ENCODE peak calls at places on chromosomes 3 and 15, in eight cellular contexts. One of them, this sample, is unnamed.

GRCh38 chr3:4999626-5000184 is 20.5 kb downstream of the BHLHE40 start:
- DNase-seq in sigmoid colon: peak; percentile 61
- DNase-seq in HCT116: no peak
- DNase-seq in stomach: no peak
- DNase-seq in vagina: no peak
- DNase-seq in HepG2: no peak
- DNase-seq in transverse colon: no peak
- DNase-seq in SK-N-SH: peak; percentile 40
- DNase-seq in this sample: peak; percentile 37

GRCh38 chr3:112090899-112091586 is 4.9 kb downstream of the C3orf52 start:
- DNase-seq in sigmoid colon: no peak
- DNase-seq in HCT116: no peak
- DNase-seq in stomach: peak; percentile 44
- DNase-seq in vagina: no peak
- DNase-seq in HepG2: no peak
- DNase-seq in transverse colon: peak; percentile 44
- DNase-seq in SK-N-SH: no peak
- DNase-seq in this sample: no peak

GRCh38 chr15:45417303-45417950 is 39.1 kb upstream of the GATM start:
- DNase-seq in sigmoid colon: no peak
- DNase-seq in HCT116: no peak
- DNase-seq in stomach: no peak
- DNase-seq in vagina: no peak
- DNase-seq in HepG2: no peak
- DNase-seq in transverse colon: no peak
- DNase-seq in SK-N-SH: no peak
- DNase-seq in this sample: no peak

GRCh38 chr3:101813817-101814440 is 34.9 kb downstream of the NXPE3 start:
- DNase-seq in sigmoid colon: no peak
- DNase-seq in HCT116: peak; percentile 7
- DNase-seq in stomach: no peak
- DNase-seq in vagina: no peak
- DNase-seq in HepG2: peak; percentile 22
- DNase-seq in transverse colon: no peak
- DNase-seq in SK-N-SH: peak; percentile 38
- DNase-seq in this sample: no peak

GRCh38 chr15:42065478-42065877 is 28.9 kb downstream of the PLA2G4D start:
- DNase-seq in sigmoid colon: no peak
- DNase-seq in HCT116: no peak
- DNase-seq in stomach: no peak
- DNase-seq in vagina: peak; percentile 28
- DNase-seq in HepG2: no peak
- DNase-seq in transverse colon: no peak
- DNase-seq in SK-N-SH: no peak
- DNase-seq in this sample: peak; percentile 46

GRCh38 chr3:60076307-60076706 is 1026.5 kb upstream of the CFAP20DC start:
- DNase-seq in sigmoid colon: no peak
- DNase-seq in HCT116: no peak
- DNase-seq in stomach: no peak
- DNase-seq in vagina: no peak
- DNase-seq in HepG2: no peak
- DNase-seq in transverse colon: no peak
- DNase-seq in SK-N-SH: no peak
- DNase-seq in this sample: no peak

GRCh38 chr3:39783730-39784129 is 25.7 kb upstream of the MYRIP start:
- DNase-seq in sigmoid colon: no peak
- DNase-seq in HCT116: no peak
- DNase-seq in stomach: no peak
- DNase-seq in vagina: no peak
- DNase-seq in HepG2: no peak
- DNase-seq in transverse colon: no peak
- DNase-seq in SK-N-SH: peak; percentile 34
- DNase-seq in this sample: no peak

GRCh38 chr3:8741581-8742355 is 8.2 kb downstream of the CAV3 start:
- DNase-seq in sigmoid colon: no peak
- DNase-seq in HCT116: peak; percentile 42
- DNase-seq in stomach: no peak
- DNase-seq in vagina: no peak
- DNase-seq in HepG2: peak; percentile 89
- DNase-seq in transverse colon: no peak
- DNase-seq in SK-N-SH: peak; percentile 42
- DNase-seq in this sample: peak; percentile 60

GRCh38 chr15:90667063-90667754 is 49.9 kb upstream of the BLM start:
- DNase-seq in sigmoid colon: no peak
- DNase-seq in HCT116: no peak
- DNase-seq in stomach: no peak
- DNase-seq in vagina: no peak
- DNase-seq in HepG2: no peak
- DNase-seq in transverse colon: no peak
- DNase-seq in SK-N-SH: no peak
- DNase-seq in this sample: no peak

GRCh38 chr15:31390029-31390428 is 63.4 kb downstream of the KLF13 start:
- DNase-seq in sigmoid colon: no peak
- DNase-seq in HCT116: no peak
- DNase-seq in stomach: no peak
- DNase-seq in vagina: no peak
- DNase-seq in HepG2: no peak
- DNase-seq in transverse colon: no peak
- DNase-seq in SK-N-SH: no peak
- DNase-seq in this sample: no peak

GRCh38 chr3:72810063-72810462 is 38.2 kb downstream of the SHQ1 start:
- DNase-seq in sigmoid colon: no peak
- DNase-seq in HCT116: no peak
- DNase-seq in stomach: no peak
- DNase-seq in vagina: no peak
- DNase-seq in HepG2: no peak
- DNase-seq in transverse colon: no peak
- DNase-seq in SK-N-SH: no peak
- DNase-seq in this sample: no peak

GRCh38 chr3:190119734-190120133 is 963 bp downstream of the P3H2 start:
- DNase-seq in sigmoid colon: no peak
- DNase-seq in HCT116: no peak
- DNase-seq in stomach: no peak
- DNase-seq in vagina: no peak
- DNase-seq in HepG2: no peak
- DNase-seq in transverse colon: no peak
- DNase-seq in SK-N-SH: no peak
- DNase-seq in this sample: no peak

GRCh38 chr3:12629560-12629959 is 34.4 kb downstream of the RAF1 start:
- DNase-seq in sigmoid colon: no peak
- DNase-seq in HCT116: no peak
- DNase-seq in stomach: peak; percentile 62
- DNase-seq in vagina: no peak
- DNase-seq in HepG2: no peak
- DNase-seq in transverse colon: no peak
- DNase-seq in SK-N-SH: peak; percentile 71
- DNase-seq in this sample: no peak

GRCh38 chr3:166420071-166420470 is 582.8 kb upstream of the BCHE start:
- DNase-seq in sigmoid colon: no peak
- DNase-seq in HCT116: no peak
- DNase-seq in stomach: no peak
- DNase-seq in vagina: no peak
- DNase-seq in HepG2: no peak
- DNase-seq in transverse colon: no peak
- DNase-seq in SK-N-SH: no peak
- DNase-seq in this sample: no peak

GRCh38 chr15:92143765-92144164 is 249.9 kb upstream of the ST8SIA2 start:
- DNase-seq in sigmoid colon: no peak
- DNase-seq in HCT116: no peak
- DNase-seq in stomach: no peak
- DNase-seq in vagina: no peak
- DNase-seq in HepG2: no peak
- DNase-seq in transverse colon: no peak
- DNase-seq in SK-N-SH: no peak
- DNase-seq in this sample: no peak

GRCh38 chr15:69719527-69719926 is 266.9 kb downstream of the RPLP1 start:
- DNase-seq in sigmoid colon: no peak
- DNase-seq in HCT116: no peak
- DNase-seq in stomach: peak; percentile 32
- DNase-seq in vagina: no peak
- DNase-seq in HepG2: no peak
- DNase-seq in transverse colon: peak; percentile 44
- DNase-seq in SK-N-SH: no peak
- DNase-seq in this sample: no peak

GRCh38 chr3:27093771-27094170 is 275.4 kb downstream of the NEK10 start:
- DNase-seq in sigmoid colon: no peak
- DNase-seq in HCT116: no peak
- DNase-seq in stomach: no peak
- DNase-seq in vagina: no peak
- DNase-seq in HepG2: no peak
- DNase-seq in transverse colon: no peak
- DNase-seq in SK-N-SH: no peak
- DNase-seq in this sample: no peak

GRCh38 chr15:57684491-57685184 is 21.9 kb upstream of the POLR2M start:
- DNase-seq in sigmoid colon: no peak
- DNase-seq in HCT116: no peak
- DNase-seq in stomach: peak; percentile 63
- DNase-seq in vagina: no peak
- DNase-seq in HepG2: no peak
- DNase-seq in transverse colon: no peak
- DNase-seq in SK-N-SH: no peak
- DNase-seq in this sample: no peak
- H3K27ac ChIP-seq in sigmoid colon: peak overlapping the region; percentile 60
- H3K27ac ChIP-seq in HCT116: no peak overlapping the region
- H3K27ac ChIP-seq in stomach: no peak overlapping the region
- H3K27ac ChIP-seq in vagina: no peak overlapping the region
- H3K27ac ChIP-seq in HepG2: no peak overlapping the region
- H3K27ac ChIP-seq in transverse colon: no peak overlapping the region
- H3K27ac ChIP-seq in SK-N-SH: no peak overlapping the region
- H3K27ac ChIP-seq in this sample: no peak overlapping the region

GRCh38 chr15:65578904-65579728 is 31.8 kb downstream of the INTS14 start:
- DNase-seq in sigmoid colon: no peak
- DNase-seq in HCT116: no peak
- DNase-seq in stomach: no peak
- DNase-seq in vagina: no peak
- DNase-seq in HepG2: no peak
- DNase-seq in transverse colon: no peak
- DNase-seq in SK-N-SH: no peak
- DNase-seq in this sample: no peak
- TF ChIP-seq POLR2AphosphoS5 in sigmoid colon: no peak
- TF ChIP-seq POLR2AphosphoS5 in HCT116: peak; percentile 16
- TF ChIP-seq POLR2AphosphoS5 in stomach: no peak
- TF ChIP-seq POLR2AphosphoS5 in vagina: no peak
- TF ChIP-seq POLR2AphosphoS5 in HepG2: no peak
- TF ChIP-seq POLR2AphosphoS5 in transverse colon: no peak
- TF ChIP-seq POLR2AphosphoS5 in SK-N-SH: no peak
- TF ChIP-seq POLR2AphosphoS5 in this sample: no peak

GRCh38 chr15:68642491-68642845 is 63.7 kb downstream of the CORO2B start:
- DNase-seq in sigmoid colon: peak; percentile 59
- DNase-seq in HCT116: no peak
- DNase-seq in stomach: no peak
- DNase-seq in vagina: no peak
- DNase-seq in HepG2: no peak
- DNase-seq in transverse colon: no peak
- DNase-seq in SK-N-SH: no peak
- DNase-seq in this sample: no peak

GRCh38 chr15:68641376-68641775 is 62.6 kb downstream of the CORO2B start:
- DNase-seq in sigmoid colon: peak; percentile 39
- DNase-seq in HCT116: no peak
- DNase-seq in stomach: no peak
- DNase-seq in vagina: no peak
- DNase-seq in HepG2: no peak
- DNase-seq in transverse colon: no peak
- DNase-seq in SK-N-SH: no peak
- DNase-seq in this sample: no peak

GRCh38 chr15:68638953-68639500 is 60.2 kb downstream of the CORO2B start:
- DNase-seq in sigmoid colon: peak; percentile 56
- DNase-seq in HCT116: no peak
- DNase-seq in stomach: no peak
- DNase-seq in vagina: no peak
- DNase-seq in HepG2: no peak
- DNase-seq in transverse colon: no peak
- DNase-seq in SK-N-SH: no peak
- DNase-seq in this sample: no peak

GRCh38 chr15:68639926-68640600 is 61.3 kb downstream of the CORO2B start:
- DNase-seq in sigmoid colon: peak; percentile 58
- DNase-seq in HCT116: no peak
- DNase-seq in stomach: no peak
- DNase-seq in vagina: no peak
- DNase-seq in HepG2: no peak
- DNase-seq in transverse colon: no peak
- DNase-seq in SK-N-SH: no peak
- DNase-seq in this sample: no peak

DNA sequence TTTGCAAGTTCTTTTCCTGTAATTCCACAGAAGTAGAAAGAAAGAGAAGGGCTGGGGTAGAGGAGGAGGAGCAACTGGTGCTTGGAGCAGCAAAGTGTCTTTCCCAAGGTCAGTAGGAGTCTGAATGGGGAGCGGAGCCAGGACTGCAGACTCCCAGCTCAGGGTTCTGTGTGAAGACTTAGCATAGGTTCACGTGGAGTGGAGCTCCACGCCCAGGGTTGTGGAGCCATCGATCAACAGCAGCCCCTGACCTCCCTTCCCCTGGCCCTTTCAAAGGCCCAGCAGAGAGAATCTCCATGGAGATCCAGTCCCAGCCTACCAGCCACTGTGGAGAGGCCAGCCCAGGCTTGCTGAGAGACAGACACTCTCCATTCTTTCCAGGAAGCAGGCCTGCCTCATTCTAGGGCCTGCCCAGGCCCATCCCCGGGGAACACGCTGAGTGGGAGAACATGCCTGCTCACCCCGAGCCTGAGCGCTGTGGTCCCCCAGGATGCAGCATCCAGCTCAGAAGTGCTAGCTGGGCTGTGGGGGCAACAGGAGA is 62.1 kb downstream of the CORO2B start:
- DNase-seq in sigmoid colon: peak; percentile 65
- DNase-seq in HCT116: no peak
- DNase-seq in stomach: no peak
- DNase-seq in vagina: no peak
- DNase-seq in HepG2: no peak
- DNase-seq in transverse colon: no peak
- DNase-seq in SK-N-SH: no peak
- DNase-seq in this sample: no peak
- H3K27ac ChIP-seq in sigmoid colon: peak overlapping the region; percentile 31
- H3K27ac ChIP-seq in HCT116: no peak overlapping the region
- H3K27ac ChIP-seq in stomach: peak overlapping the region; percentile 31
- H3K27ac ChIP-seq in vagina: peak overlapping the region; percentile 49
- H3K27ac ChIP-seq in HepG2: no peak overlapping the region
- H3K27ac ChIP-seq in transverse colon: peak overlapping the region; percentile 21
- H3K27ac ChIP-seq in SK-N-SH: no peak overlapping the region
- H3K27ac ChIP-seq in this sample: peak overlapping the region; percentile 69

DNA sequence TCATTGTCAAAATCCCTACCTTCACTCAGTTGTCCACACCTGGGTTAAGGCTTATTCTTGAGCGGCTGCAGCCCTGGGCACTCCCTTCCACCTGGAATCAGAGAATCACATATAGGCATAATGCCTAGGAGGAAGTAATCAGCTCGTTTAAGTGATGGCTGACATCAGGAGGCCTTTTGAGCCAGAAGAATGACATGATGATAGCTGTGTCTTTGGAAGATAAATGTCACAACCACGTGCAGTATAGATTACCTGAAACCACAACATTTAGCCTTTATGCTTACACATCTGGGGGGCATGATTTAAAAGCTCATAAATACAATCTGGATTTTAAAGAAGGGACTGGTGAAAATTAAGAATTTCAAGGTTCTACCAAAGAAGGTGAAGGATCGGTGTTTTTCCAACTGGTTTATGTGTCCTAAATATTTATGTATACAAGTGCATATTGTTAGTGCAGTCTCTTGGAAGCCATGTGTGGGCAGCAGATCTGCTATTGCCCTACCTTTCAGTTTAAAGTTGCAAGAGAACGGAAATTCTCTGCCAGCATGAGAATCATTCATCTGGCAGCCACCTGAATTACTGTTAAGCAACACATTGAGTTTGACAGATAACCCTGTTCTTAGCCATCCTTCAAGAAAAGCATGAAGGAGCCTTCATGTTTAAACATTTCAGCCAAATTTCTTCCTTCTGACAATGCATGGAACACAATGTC is 163.4 kb upstream of the NR2E3 start:
- DNase-seq in sigmoid colon: no peak
- DNase-seq in HCT116: no peak
- DNase-seq in stomach: no peak
- DNase-seq in vagina: no peak
- DNase-seq in HepG2: no peak
- DNase-seq in transverse colon: no peak
- DNase-seq in SK-N-SH: no peak
- DNase-seq in this sample: no peak
- TF ChIP-seq POLR2AphosphoS5 in sigmoid colon: no peak
- TF ChIP-seq POLR2AphosphoS5 in HCT116: no peak
- TF ChIP-seq POLR2AphosphoS5 in stomach: no peak
- TF ChIP-seq POLR2AphosphoS5 in vagina: no peak
- TF ChIP-seq POLR2AphosphoS5 in HepG2: no peak
- TF ChIP-seq POLR2AphosphoS5 in transverse colon: no peak
- TF ChIP-seq POLR2AphosphoS5 in SK-N-SH: no peak
- TF ChIP-seq POLR2AphosphoS5 in this sample: no peak